ENCODE peak calls at places on chromosomes 11 and 22, in six cellular contexts. E is HepG2, T is K562, P is sigmoid colon, N is HCT116, O is Panc1. I is an unnamed sample. For H3K9me3, the result is how much of the 10 kb centered on the place peaks cover.

GRCh38 chr11:128714881-128715280 is 21.0 kb downstream of the FLI1 start:
- DNase-seq in E (no peak), T (no peak), P (no peak), N (no peak), O (no peak), I (no peak)

GRCh38 chr22:24436553-24436952 is 9.2 kb downstream of the ADORA2A start:
- DNase-seq in E (no peak), T (no peak), P (no peak), N (no peak), O (no peak), I (no peak)

GRCh38 chr22:26568207-26568706 is 21.7 kb downstream of the TPST2 start:
- DNase-seq in E (no peak), T (no peak), P (no peak), N (no peak), O (no peak), I (no peak)

GRCh38 chr11:74276581-74276980 is 34.9 kb downstream of the P4HA3 start:
- DNase-seq in E (no peak), T (no peak), P (no peak), N (no peak), O (no peak), I (no peak)

GRCh38 chr11:7968686-7969085 is 3.4 kb upstream of the NLRP10 start:
- DNase-seq in E (no peak), T (no peak), P (no peak), N (no peak), O (no peak), I (no peak)

GRCh38 chr11:108933630-108934029 is 268.8 kb downstream of the DDX10 start:
- DNase-seq in E (no peak), T (no peak), P (no peak), N (no peak), O (no peak), I (no peak)

GRCh38 chr11:5737091-5737490 is 843 bp downstream of the OR56B1 start:
- DNase-seq in E (no peak), T (no peak), P (no peak), N (no peak), O (no peak), I (no peak)

GRCh38 chr11:59756845-59757244 is 1.7 kb downstream of the STX3 start:
- DNase-seq in E (no peak), T (peak), P (peak), N (peak), O (no peak), I (no peak)

GRCh38 chr11:102494216-102494615 is 36.3 kb downstream of the MMP7 start:
- DNase-seq in E (peak), T (no peak), P (no peak), N (peak), O (peak), I (no peak)

GRCh38 chr11:91091564-91091963 is 868.7 kb upstream of the CHORDC1 start:
- DNase-seq in E (no peak), T (no peak), P (no peak), N (no peak), O (no peak), I (no peak)

GRCh38 chr11:62880231-62880802 is 379 bp upstream of the SLC3A2 start:
- DNase-seq in E (no peak), T (no peak), P (no peak), N (no peak), O (no peak), I (no peak)
- H3K4me3 ChIP-seq in E (peak), T (peak), P (peak), N (peak), O (peak), I (peak)

GRCh38 chr11:130816941-130817607 is 99.2 kb downstream of the SNX19 start:
- DNase-seq in E (no peak), T (no peak), P (peak), N (no peak), O (no peak), I (no peak)
- TF ChIP-seq POLR2AphosphoS5 in E (no peak), T (no peak), P (no peak), N (no peak), O (no peak), I (no peak)

DNA sequence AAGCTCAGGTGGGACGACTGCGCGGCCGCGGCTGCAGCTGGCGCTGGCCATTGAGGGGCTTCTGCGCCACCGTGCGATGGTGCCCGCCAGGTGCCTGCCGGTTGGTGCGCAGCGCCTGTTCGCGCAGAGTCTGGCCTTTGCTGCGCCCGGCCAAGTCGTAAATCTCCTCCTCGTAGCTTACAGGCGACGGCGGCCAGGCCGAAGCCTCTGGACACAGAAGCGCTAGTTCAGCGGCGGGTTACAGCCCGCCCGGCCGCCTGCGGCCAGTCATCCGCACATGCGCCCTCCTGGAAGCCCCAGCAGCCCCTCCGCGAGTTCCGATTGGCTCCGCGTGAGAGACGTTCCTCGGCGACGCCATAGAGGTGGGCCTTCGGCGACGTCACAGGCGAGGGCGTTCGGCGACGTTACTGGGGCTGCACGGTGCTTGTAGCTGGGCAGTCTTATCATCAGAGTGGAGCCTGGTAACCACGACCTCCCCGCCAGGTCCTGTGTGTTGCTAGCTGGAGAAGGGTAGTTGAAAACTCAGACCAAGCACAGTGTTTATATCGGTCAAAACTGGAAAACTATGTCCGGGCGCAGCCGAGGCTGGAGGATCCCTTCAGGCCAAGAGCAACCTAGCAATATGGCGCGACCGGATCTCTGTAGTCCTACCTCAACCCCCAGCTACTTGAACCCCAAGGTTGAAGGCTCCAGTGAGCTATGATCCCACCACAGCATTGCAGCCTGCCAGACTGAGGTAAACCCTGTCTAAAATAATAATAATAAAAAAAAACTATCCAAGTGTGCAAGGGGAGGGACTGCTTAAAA is 265.7 kb downstream of the OR4C45 start:
- DNase-seq in E (no peak), T (peak), P (no peak), N (no peak), O (no peak), I (peak)
- H3K9me3 ChIP-seq in E (half or more), T (under half), P (under half), N (under half), O (under half), I (under half)

DNA sequence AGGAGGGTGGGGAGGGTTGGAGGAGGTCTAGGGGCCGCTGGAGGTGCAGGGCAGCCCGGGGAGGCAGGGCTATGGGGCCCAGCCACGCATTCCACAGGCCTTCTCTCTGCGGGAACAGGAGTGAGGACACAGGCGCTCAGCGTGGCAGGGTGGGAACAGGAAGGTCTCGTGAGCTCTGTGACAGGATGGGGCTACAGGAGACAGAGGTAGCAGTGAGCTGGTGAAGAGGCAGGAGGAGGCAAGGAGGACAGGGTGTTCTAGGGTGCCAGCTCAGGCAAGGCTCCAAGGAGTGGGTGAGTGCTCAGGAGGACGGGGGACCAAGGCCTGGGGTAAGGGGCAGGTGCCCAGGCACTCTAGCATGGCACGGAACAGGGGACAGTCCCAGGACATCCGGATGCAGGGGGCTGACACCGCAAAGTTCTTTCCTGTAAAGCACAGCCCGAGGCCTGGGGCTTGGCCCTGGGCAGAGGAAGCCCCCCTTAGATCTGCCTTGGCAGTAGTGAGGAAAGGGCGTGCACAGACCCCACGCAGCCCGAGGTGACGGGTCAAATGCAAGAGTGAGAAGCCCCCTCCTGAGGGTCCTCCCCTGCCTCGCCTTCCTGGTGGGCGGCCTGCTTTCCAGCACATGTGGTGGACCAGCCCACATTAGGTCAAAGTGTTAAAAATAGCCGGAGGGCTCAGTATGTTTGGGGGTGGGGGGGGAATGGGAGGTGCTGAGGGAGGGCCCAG is 4.7 kb upstream of the NEAT1 start:
- DNase-seq in E (no peak), T (peak), P (peak), N (no peak), O (no peak), I (peak)
- H3K4me3 ChIP-seq in E (peak), T (peak), P (peak), N (peak), O (no peak), I (peak)